ENCODE peak calls at places on chromosome 1, in eight cellular contexts. U, B, V, X, L, K, G and P are unnamed samples.

GRCh38 chr1:246460411-246460810 is 46.7 kb downstream of the SMYD3 start:
- DNase-seq in K (no peak), U (no peak), G (no peak), L (no peak), B (no peak), V (no peak), X (no peak), P (no peak)

GRCh38 chr1:111789666-111790316 is 34.1 kb downstream of the DDX20 start:
- DNase-seq in K (no peak), V (no peak), U (no peak), L (no peak), G (no peak), X (no peak), B (no peak), P (peak; percentile 41)

GRCh38 chr1:192575499-192576189 is at the start of gene RGS1:
- DNase-seq in V (peak; percentile 55), K (no peak), B (peak; percentile 53), G (peak; percentile 62), L (no peak), X (peak; percentile 64), U (no peak), P (peak; percentile 85)

GRCh38 chr1:207336559-207337467 is 15.3 kb downstream of the CD55 start:
- DNase-seq in U (peak; percentile 69), L (no peak), X (no peak), B (peak; percentile 17), G (no peak), V (peak; percentile 76), K (no peak), P (no peak)

GRCh38 chr1:162055062-162055461 is 14.4 kb upstream of the NOS1AP start:
- DNase-seq in X (no peak), G (no peak), K (no peak), B (no peak), U (peak; percentile 96), L (no peak), V (no peak), P (no peak)

GRCh38 chr1:205162301-205162700 is 40.5 kb upstream of the RBBP5 start:
- DNase-seq in G (no peak), X (no peak), U (no peak), V (no peak), K (no peak), L (no peak), B (no peak), P (peak; percentile 30)

GRCh38 chr1:222010306-222010705 is 268.4 kb upstream of the DUSP10 start:
- DNase-seq in K (no peak), L (no peak), X (no peak), U (no peak), V (no peak), B (no peak), G (no peak), P (no peak)

GRCh38 chr1:32334864-32335618 is 992 bp downstream of the MARCKSL1 start:
- DNase-seq in V (peak; percentile 52), L (peak; percentile 33), B (peak; percentile 56), K (peak; percentile 48), X (peak; percentile 63), G (peak; percentile 39), U (peak; percentile 50), P (no peak)

GRCh38 chr1:168179411-168180147 is 817 bp downstream of the TIPRL start:
- DNase-seq in X (no peak), K (no peak), L (no peak), V (no peak), U (no peak), B (no peak), G (peak; percentile 17), P (peak; percentile 21)

GRCh38 chr1:14961661-14962267 is 191.8 kb upstream of the TMEM51 start:
- DNase-seq in B (no peak), G (no peak), L (no peak), K (no peak), X (no peak), V (no peak), U (no peak), P (no peak)

GRCh38 chr1:230641900-230642262 is 400 bp upstream of the COG2 start:
- DNase-seq in B (no peak), K (no peak), L (peak; percentile 72), G (no peak), V (no peak), X (no peak), U (no peak), P (no peak)

GRCh38 chr1:223815865-223816264 is 29.9 kb downstream of the TP53BP2 start:
- DNase-seq in X (no peak), G (no peak), L (no peak), K (no peak), B (no peak), V (no peak), U (peak; percentile 80), P (no peak)

GRCh38 chr1:164760585-164760968 is 201.6 kb downstream of the PBX1 start:
- DNase-seq in X (no peak), K (no peak), G (no peak), L (no peak), V (no peak), U (no peak), B (no peak), P (no peak)

GRCh38 chr1:204396015-204396583 is 15.5 kb downstream of the PPP1R15B start:
- DNase-seq in L (no peak), X (no peak), U (no peak), B (no peak), G (no peak), K (no peak), V (no peak), P (no peak)

GRCh38 chr1:109806733-109807397 is 43.1 kb upstream of the EPS8L3 start:
- DNase-seq in L (no peak), X (no peak), G (no peak), U (no peak), B (no peak), V (no peak), K (no peak), P (no peak)

GRCh38 chr1:159970932-159971342 is 16.9 kb upstream of the SLAMF9 start:
- DNase-seq in L (no peak), K (no peak), U (no peak), G (no peak), V (no peak), X (no peak), B (no peak), P (peak; percentile 20)

GRCh38 chr1:90122679-90123340 is 127.9 kb downstream of the ZNF326 start:
- DNase-seq in X (no peak), V (no peak), G (peak; percentile 68), K (no peak), L (no peak), U (no peak), B (no peak), P (peak; percentile 2)

GRCh38 chr1:37037675-37038074 is 3.4 kb upstream of the GRIK3 start:
- DNase-seq in B (no peak), X (no peak), L (peak; percentile 33), K (no peak), V (no peak), G (peak; percentile 57), U (no peak), P (peak; percentile 62)

GRCh38 chr1:85374160-85374559 is 90.8 kb downstream of the DDAH1 start:
- DNase-seq in X (no peak), K (no peak), B (no peak), V (no peak), L (no peak), U (peak; percentile 84), G (no peak), P (no peak)

GRCh38 chr1:162197041-162197511 is 127.6 kb downstream of the NOS1AP start:
- DNase-seq in U (no peak), L (no peak), G (no peak), K (no peak), B (no peak), V (no peak), X (no peak), P (no peak)

GRCh38 chr1:206102292-206102936 is 14.8 kb downstream of the AVPR1B start:
- DNase-seq in V (no peak), G (no peak), K (no peak), U (no peak), X (no peak), L (no peak), B (no peak), P (peak; percentile 67)

GRCh38 chr1:209823143-209824041 is 4.4 kb upstream of the UTP25 start:
- DNase-seq in L (no peak), G (peak; percentile 69), X (no peak), B (no peak), V (peak; percentile 19), K (no peak), U (peak; percentile 81), P (peak; percentile 67)

GRCh38 chr1:56424744-56425493 is 154.4 kb downstream of the PLPP3 start:
- DNase-seq in G (no peak), B (no peak), U (peak; percentile 97), K (no peak), V (no peak), L (no peak), X (no peak), P (no peak)

GRCh38 chr1:17544951-17545350 is 5.5 kb downstream of the ARHGEF10L start:
- DNase-seq in X (no peak), V (no peak), G (no peak), B (no peak), K (no peak), U (no peak), L (no peak), P (no peak)

GRCh38 chr1:192443616-192444015 is 126.8 kb downstream of the RGS21 start:
- DNase-seq in X (no peak), L (no peak), K (no peak), V (no peak), B (no peak), U (peak; percentile 2), G (no peak), P (no peak)